ENCODE peak calls at places on chromosomes 1 and 21, in seven cellular contexts. M is IMR-90; K is cardiac muscle cell; E is H9; I is tibial artery; F is heart right ventricle; W is CD4-positive, CD25-positive, alpha-beta regulatory T cell. L is an unnamed sample.

GRCh38 chr1:39539252-39539790 is 37.3 kb downstream of the PABPC4 start:
- DNase-seq in M (peak), F (peak), E (peak), W (no peak), I (peak), K (peak), L (peak)

GRCh38 chr1:60923287-60924110 is 158.9 kb upstream of the NFIA start:
- DNase-seq in F (no peak), M (no peak), K (peak), E (no peak), I (no peak), W (no peak), L (no peak)

GRCh38 chr1:33972676-33973395 is 109.0 kb downstream of the HMGB4 start:
- DNase-seq in E (no peak), W (no peak), F (peak), I (peak), M (peak), K (no peak), L (peak)

GRCh38 chr1:204649756-204650155 is 35.8 kb downstream of the LRRN2 start:
- DNase-seq in M (no peak), F (no peak), K (no peak), E (no peak), I (no peak), W (no peak), L (no peak)

GRCh38 chr1:110412576-110412975 is 5.1 kb upstream of the LAMTOR5 start:
- DNase-seq in K (peak), F (peak), E (peak), M (peak), W (peak), I (peak), L (peak)

GRCh38 chr1:192954705-192955265 is 104.4 kb downstream of the UCHL5 start:
- DNase-seq in K (no peak), M (no peak), F (no peak), I (no peak), E (no peak), W (no peak), L (no peak)

GRCh38 chr1:97366986-97367385 is 553.8 kb downstream of the DPYD start:
- DNase-seq in E (no peak), K (no peak), M (no peak), I (no peak), W (no peak), F (no peak), L (no peak)

GRCh38 chr1:80392529-80392928 is 1386.0 kb upstream of the ADGRL4 start:
- DNase-seq in E (no peak), I (no peak), K (no peak), M (no peak), F (no peak), W (no peak), L (no peak)

GRCh38 chr1:29213055-29213454 is 17.7 kb downstream of the MECR start:
- DNase-seq in I (no peak), F (no peak), K (no peak), M (no peak), W (no peak), E (no peak), L (peak)

GRCh38 chr1:83909687-83910086 is 89.2 kb downstream of the TTLL7 start:
- DNase-seq in M (peak), K (no peak), E (no peak), I (no peak), F (no peak), W (no peak), L (no peak)

GRCh38 chr1:171263915-171264314 is 15.6 kb downstream of the FMO1 start:
- DNase-seq in I (no peak), F (no peak), E (no peak), M (no peak), W (no peak), K (no peak), L (no peak)

GRCh38 chr1:174701565-174701964 is 253.8 kb downstream of the GPR52 start:
- DNase-seq in W (no peak), M (no peak), I (no peak), F (no peak), E (no peak), K (no peak), L (no peak)

GRCh38 chr1:59006932-59007331 is 223.1 kb upstream of the JUN start:
- DNase-seq in F (no peak), I (no peak), E (peak), K (no peak), W (no peak), M (no peak), L (no peak)

GRCh38 chr1:17008208-17008855 is 3.4 kb downstream of the ATP13A2 start:
- DNase-seq in F (no peak), W (no peak), K (no peak), I (no peak), E (no peak), M (no peak), L (no peak)

GRCh38 chr1:119782541-119783338 is 14.0 kb upstream of the HMGCS2 start:
- DNase-seq in I (no peak), K (no peak), E (no peak), M (no peak), F (no peak), W (no peak), L (no peak)

GRCh38 chr1:34175737-34176136 is 970 bp upstream of the C1orf94 start:
- DNase-seq in W (no peak), K (no peak), E (no peak), F (no peak), I (no peak), M (no peak), L (no peak)

GRCh38 chr1:42815938-42816599 is 853 bp upstream of the ERMAP start:
- DNase-seq in I (no peak), E (peak), M (peak), K (no peak), W (no peak), F (no peak), L (no peak)

GRCh38 chr1:234712891-234713305 is 102.9 kb upstream of the IRF2BP2 start:
- DNase-seq in I (no peak), E (no peak), K (no peak), W (no peak), M (no peak), F (no peak), L (no peak)

GRCh38 chr1:60268451-60268850 is 194.9 kb upstream of the C1orf87 start:
- DNase-seq in F (no peak), W (no peak), I (no peak), K (no peak), E (no peak), M (no peak), L (no peak)

GRCh38 chr1:107867422-107867821 is 97.6 kb downstream of the VAV3 start:
- DNase-seq in E (peak), W (no peak), I (no peak), M (no peak), K (no peak), F (no peak), L (no peak)

GRCh38 chr21:35491920-35492678 is 443.0 kb upstream of the RUNX1 start:
- DNase-seq in K (no peak), I (no peak), M (no peak), F (no peak), W (no peak), E (no peak), L (no peak)

GRCh38 chr1:204171751-204172178 is 5.6 kb upstream of the REN start:
- DNase-seq in K (no peak), W (no peak), I (no peak), E (no peak), M (peak), F (no peak), L (no peak)

GRCh38 chr1:37602750-37603694 is 7.3 kb upstream of the GNL2 start:
- DNase-seq in W (peak), E (peak), M (peak), F (no peak), K (peak), I (no peak), L (no peak)

GRCh38 chr1:40866408-40866788 is 4.2 kb upstream of the CITED4 start:
- DNase-seq in F (no peak), K (no peak), M (peak), I (no peak), W (no peak), E (no peak), L (no peak)

GRCh38 chr1:39609618-39610331 is 29.7 kb downstream of the HEYL start:
- DNase-seq in F (peak), I (peak), M (no peak), W (no peak), E (peak), K (peak), L (no peak)

GRCh38 chr21:15552914-15553491 is 176.8 kb upstream of the USP25 start:
- DNase-seq in W (no peak), F (no peak), E (no peak), K (no peak), I (no peak), M (peak), L (no peak)

GRCh38 chr1:64898107-64898861 is 68.1 kb downstream of the JAK1 start:
- DNase-seq in F (peak), W (peak), E (peak), M (peak), K (peak), I (peak), L (no peak)

GRCh38 chr1:211574705-211575104 is 4.3 kb downstream of the SLC30A1 start:
- DNase-seq in I (no peak), W (no peak), M (peak), F (no peak), K (no peak), E (no peak), L (no peak)

GRCh38 chr1:213371769-213372619 is 321.0 kb downstream of the RPS6KC1 start:
- DNase-seq in K (no peak), E (peak), M (no peak), I (no peak), W (no peak), F (no peak), L (no peak)

GRCh38 chr21:44349847-44350772 is 3.3 kb upstream of the TRPM2 start:
- DNase-seq in I (no peak), K (no peak), F (no peak), M (no peak), W (no peak), E (peak), L (peak)

GRCh38 chr1:96596226-96596625 is 125.4 kb upstream of the PTBP2 start:
- DNase-seq in W (no peak), K (peak), M (peak), I (no peak), E (peak), F (no peak), L (no peak)

GRCh38 chr1:110477041-110477440 is 26.1 kb downstream of the PROK1 start:
- DNase-seq in E (no peak), W (no peak), M (peak), K (peak), I (no peak), F (no peak), L (no peak)

GRCh38 chr1:58813361-58813760 is 29.5 kb upstream of the JUN start:
- DNase-seq in W (no peak), E (no peak), K (no peak), M (peak), I (no peak), F (no peak), L (no peak)

GRCh38 chr1:78281580-78281979 is 209.2 kb upstream of the PTGFR start:
- DNase-seq in E (no peak), F (no peak), K (no peak), M (no peak), W (no peak), I (no peak), L (no peak)

GRCh38 chr1:76068542-76068941 is 6.0 kb upstream of the ST6GALNAC3 start:
- DNase-seq in F (no peak), E (no peak), W (no peak), M (peak), K (no peak), I (no peak), L (no peak)

GRCh38 chr1:38344705-38345104 is 298.1 kb upstream of the POU3F1 start:
- DNase-seq in W (no peak), F (no peak), M (no peak), I (no peak), E (no peak), K (no peak), L (no peak)

GRCh38 chr1:28887418-28887834 is 26.9 kb upstream of the EPB41 start:
- DNase-seq in M (no peak), E (no peak), I (no peak), F (peak), W (peak), K (peak), L (no peak)

GRCh38 chr1:227942021-227942715 is 5.6 kb downstream of the WNT9A start:
- DNase-seq in W (no peak), M (no peak), E (peak), K (peak), I (peak), F (no peak), L (no peak)

GRCh38 chr1:225903623-225904022 is 14.7 kb upstream of the LEFTY1 start:
- DNase-seq in M (no peak), K (no peak), I (no peak), F (no peak), W (no peak), E (no peak), L (no peak)

GRCh38 chr1:8075511-8076051 is 49.5 kb upstream of the ERRFI1 start:
- DNase-seq in F (no peak), M (peak), E (peak), I (no peak), W (no peak), K (no peak), L (no peak)

DNA sequence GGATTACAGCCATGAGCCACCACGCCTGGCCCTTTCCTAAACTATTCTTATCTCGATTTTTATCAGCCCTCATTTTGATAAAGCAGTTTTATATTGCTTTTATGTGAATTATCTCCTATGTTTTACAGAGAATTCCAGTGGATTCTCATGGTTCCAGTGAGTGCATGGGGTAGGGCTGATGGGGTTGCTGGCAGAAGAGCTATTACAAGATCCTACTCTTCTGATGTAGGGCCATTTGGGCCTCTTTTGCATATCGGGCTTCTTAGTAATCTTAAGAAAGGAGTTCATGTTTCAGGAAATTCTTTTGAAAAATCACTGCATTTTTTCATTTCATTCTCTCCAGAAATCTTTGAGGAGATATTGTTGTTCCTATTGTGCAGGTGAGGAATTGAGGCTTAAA is 187.7 kb downstream of the PBX1 start:
- DNase-seq in M (no peak), F (no peak), K (no peak), W (no peak), E (no peak), I (no peak), L (no peak)
- H3K27ac ChIP-seq in M (peak), F (no peak), K (no peak), W (no peak), E (no peak), I (peak), L (no peak)

GRCh38 chr1:65965112-65965511 is 172.4 kb downstream of the PDE4B start:
- DNase-seq in K (no peak), F (no peak), M (no peak), W (no peak), I (no peak), E (no peak), L (no peak)
- H3K27ac ChIP-seq in K (no peak), F (no peak), M (no peak), W (no peak), I (no peak), E (no peak), L (peak)

GRCh38 chr21:33816148-33816547 is 99.5 kb downstream of the ATP5PO start:
- DNase-seq in K (no peak), W (no peak), M (no peak), E (no peak), F (no peak), I (no peak), L (no peak)

GRCh38 chr21:33815153-33815707 is 100.4 kb downstream of the ATP5PO start:
- DNase-seq in E (no peak), I (peak), F (no peak), W (no peak), K (no peak), M (no peak), L (no peak)

GRCh38 chr21:33808715-33809367 is 106.8 kb downstream of the ATP5PO start:
- DNase-seq in K (no peak), I (no peak), E (no peak), F (no peak), W (no peak), M (no peak), L (no peak)

GRCh38 chr21:33813832-33814231 is 101.8 kb downstream of the ATP5PO start:
- DNase-seq in I (no peak), E (no peak), K (no peak), F (no peak), M (no peak), W (no peak), L (no peak)

DNA sequence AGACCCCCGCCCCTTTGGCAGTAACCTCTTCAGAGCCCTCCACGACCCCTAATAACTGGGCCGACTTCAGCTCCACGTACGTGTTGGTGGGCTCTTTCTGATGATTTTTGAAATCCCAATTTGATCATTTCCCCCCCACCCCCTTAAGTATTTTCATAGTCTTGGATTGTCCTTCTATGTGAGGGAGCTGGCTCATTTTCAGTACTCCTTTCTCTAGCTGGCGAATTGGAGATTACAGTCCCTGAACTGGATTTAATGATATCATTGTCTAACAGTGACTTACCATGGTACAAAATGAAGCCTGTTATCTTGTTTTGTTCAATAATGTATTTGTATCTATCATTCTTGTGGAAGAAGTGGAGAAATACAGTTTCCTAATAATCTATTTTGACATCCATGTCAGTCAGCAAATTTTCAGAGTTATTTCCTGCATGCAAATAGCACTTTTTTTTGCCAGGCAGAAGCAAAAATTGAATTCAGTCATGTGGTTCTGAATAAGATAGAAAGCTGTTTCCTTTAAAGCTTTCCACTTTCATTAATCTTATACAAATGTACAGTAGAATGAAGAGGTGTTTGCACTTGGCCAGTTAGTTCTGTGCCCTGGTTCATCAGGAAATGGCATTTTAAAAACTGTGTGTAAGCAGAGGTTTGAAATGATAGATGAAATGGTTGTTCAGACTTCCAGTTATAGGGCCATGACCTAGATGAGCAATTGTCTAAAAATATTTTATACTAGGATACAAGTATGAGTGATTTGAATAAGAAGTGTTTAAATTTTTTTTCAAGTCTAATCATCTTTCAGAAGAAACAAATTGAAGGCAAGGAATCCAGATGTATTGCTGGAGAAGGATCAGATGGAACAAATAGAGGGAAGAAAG is 104.2 kb downstream of the ATP5PO start:
- DNase-seq in W (no peak), F (no peak), E (no peak), I (no peak), K (no peak), M (no peak), L (no peak)
- H3K27ac ChIP-seq in W (no peak), F (peak), E (no peak), I (peak), K (peak), M (no peak), L (peak)

DNA sequence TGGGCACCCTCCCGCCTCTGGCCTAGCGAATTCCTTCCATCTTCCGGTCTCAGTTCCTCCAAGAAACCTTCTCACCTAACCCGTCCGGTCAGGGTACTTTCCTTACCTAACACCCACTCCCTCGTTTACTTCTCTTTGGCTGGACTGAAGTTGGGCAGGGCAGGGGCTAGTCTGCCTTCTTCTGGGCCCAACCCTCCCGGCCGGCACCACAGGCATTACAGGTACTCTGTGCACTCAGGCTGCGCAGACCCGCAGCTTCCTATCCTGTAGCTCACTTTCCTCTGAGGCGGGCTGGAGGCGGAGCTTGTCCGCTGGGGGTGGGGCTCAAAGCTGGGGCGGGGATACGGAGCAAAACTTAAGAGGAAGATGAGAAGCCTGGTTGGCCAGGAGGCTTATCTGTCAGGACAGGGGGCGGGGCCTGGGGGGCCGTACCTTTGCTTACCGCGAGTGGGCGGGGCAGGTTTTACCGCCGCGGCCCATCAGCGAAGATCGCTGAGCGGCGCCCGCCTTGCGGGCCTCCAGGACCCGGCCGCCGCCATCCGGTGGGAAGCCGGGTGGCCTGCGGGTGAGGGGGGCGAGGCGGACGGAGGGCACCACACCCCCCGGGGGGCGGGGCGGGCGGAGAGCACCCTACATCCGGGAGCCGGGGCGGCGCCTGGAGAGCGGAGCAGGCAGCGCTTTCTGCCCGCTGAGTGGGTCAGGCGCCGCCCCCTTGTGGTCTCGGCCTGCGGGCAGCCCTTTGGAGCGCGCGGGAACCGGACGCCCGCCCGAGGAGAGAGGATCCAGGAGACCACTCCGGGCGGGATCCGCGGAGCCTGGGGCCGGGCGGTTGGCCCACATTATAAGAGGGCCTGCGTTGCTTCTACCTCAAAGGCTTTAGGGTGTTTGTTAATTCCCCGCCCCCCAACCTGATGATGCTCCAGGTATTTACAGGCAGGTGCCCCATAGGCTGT is 31.9 kb downstream of the ZNF648 start:
- DNase-seq in K (peak), I (peak), M (peak), F (peak), E (peak), W (peak), L (peak)
- H3K27ac ChIP-seq in K (peak), I (peak), M (no peak), F (peak), E (peak), W (peak), L (peak)

GRCh38 chr1:32831878-32832277 is 14.4 kb downstream of the S100PBP start:
- DNase-seq in F (no peak), M (no peak), W (no peak), K (no peak), I (no peak), E (no peak), L (no peak)
- H3K27ac ChIP-seq in F (no peak), M (no peak), W (no peak), K (no peak), I (no peak), E (no peak), L (no peak)

L was measured in caudate nucleus.